ENCODE peak calls at places on chromosome 21, in seven cellular contexts. One of them, this sample, is unnamed.

GRCh38 chr21:45149021-45149420 is 74.6 kb downstream of the ADARB1 start:
- DNase-seq in epithelial cell of esophagus: no peak
- DNase-seq in central memory CD8-positive, alpha-beta T cell: no peak
- DNase-seq in activated T-cell treated with anti-CD3 and anti-CD28 coated beads for 1 hour: no peak
- DNase-seq in coronary artery: no peak
- DNase-seq in HFF-Myc: no peak
- DNase-seq in CD8-positive, alpha-beta T cell: no peak
- DNase-seq in this sample: no peak

GRCh38 chr21:45030637-45031218 is 43.7 kb upstream of the ADARB1 start:
- DNase-seq in epithelial cell of esophagus: no peak
- DNase-seq in central memory CD8-positive, alpha-beta T cell: no peak
- DNase-seq in activated T-cell treated with anti-CD3 and anti-CD28 coated beads for 1 hour: no peak
- DNase-seq in coronary artery: peak
- DNase-seq in HFF-Myc: no peak
- DNase-seq in CD8-positive, alpha-beta T cell: no peak
- DNase-seq in this sample: no peak

GRCh38 chr21:14545906-14546480 is at the start of gene SAMSN1:
- DNase-seq in epithelial cell of esophagus: no peak
- DNase-seq in central memory CD8-positive, alpha-beta T cell: peak
- DNase-seq in activated T-cell treated with anti-CD3 and anti-CD28 coated beads for 1 hour: peak
- DNase-seq in coronary artery: no peak
- DNase-seq in HFF-Myc: no peak
- DNase-seq in CD8-positive, alpha-beta T cell: peak
- DNase-seq in this sample: peak

GRCh38 chr21:44753357-44753756 is 42.0 kb upstream of the TSPEAR start:
- DNase-seq in epithelial cell of esophagus: no peak
- DNase-seq in central memory CD8-positive, alpha-beta T cell: no peak
- DNase-seq in activated T-cell treated with anti-CD3 and anti-CD28 coated beads for 1 hour: no peak
- DNase-seq in coronary artery: no peak
- DNase-seq in HFF-Myc: no peak
- DNase-seq in CD8-positive, alpha-beta T cell: no peak
- DNase-seq in this sample: no peak

GRCh38 chr21:45747802-45748445 is 104.4 kb downstream of the PCBP3 start:
- DNase-seq in epithelial cell of esophagus: peak
- DNase-seq in central memory CD8-positive, alpha-beta T cell: no peak
- DNase-seq in activated T-cell treated with anti-CD3 and anti-CD28 coated beads for 1 hour: no peak
- DNase-seq in coronary artery: peak
- DNase-seq in HFF-Myc: no peak
- DNase-seq in CD8-positive, alpha-beta T cell: no peak
- DNase-seq in this sample: no peak

GRCh38 chr21:42261832-42262200 is 42.9 kb downstream of the ABCG1 start:
- DNase-seq in epithelial cell of esophagus: no peak
- DNase-seq in central memory CD8-positive, alpha-beta T cell: no peak
- DNase-seq in activated T-cell treated with anti-CD3 and anti-CD28 coated beads for 1 hour: no peak
- DNase-seq in coronary artery: no peak
- DNase-seq in HFF-Myc: no peak
- DNase-seq in CD8-positive, alpha-beta T cell: no peak
- DNase-seq in this sample: no peak

GRCh38 chr21:25506887-25507286 is 100.4 kb downstream of the MRPL39 start:
- DNase-seq in epithelial cell of esophagus: peak
- DNase-seq in central memory CD8-positive, alpha-beta T cell: no peak
- DNase-seq in activated T-cell treated with anti-CD3 and anti-CD28 coated beads for 1 hour: no peak
- DNase-seq in coronary artery: no peak
- DNase-seq in HFF-Myc: peak
- DNase-seq in CD8-positive, alpha-beta T cell: no peak
- DNase-seq in this sample: no peak

GRCh38 chr21:27681841-27682240 is 715.0 kb upstream of the ADAMTS5 start:
- DNase-seq in epithelial cell of esophagus: peak
- DNase-seq in central memory CD8-positive, alpha-beta T cell: no peak
- DNase-seq in activated T-cell treated with anti-CD3 and anti-CD28 coated beads for 1 hour: no peak
- DNase-seq in coronary artery: no peak
- DNase-seq in HFF-Myc: no peak
- DNase-seq in CD8-positive, alpha-beta T cell: no peak
- DNase-seq in this sample: no peak

GRCh38 chr21:41836166-41837015 is 42.8 kb downstream of the PRDM15 start:
- DNase-seq in epithelial cell of esophagus: no peak
- DNase-seq in central memory CD8-positive, alpha-beta T cell: no peak
- DNase-seq in activated T-cell treated with anti-CD3 and anti-CD28 coated beads for 1 hour: no peak
- DNase-seq in coronary artery: no peak
- DNase-seq in HFF-Myc: no peak
- DNase-seq in CD8-positive, alpha-beta T cell: no peak
- DNase-seq in this sample: no peak

GRCh38 chr21:29149771-29150425 is 19.5 kb downstream of the MAP3K7CL start:
- DNase-seq in epithelial cell of esophagus: peak
- DNase-seq in central memory CD8-positive, alpha-beta T cell: no peak
- DNase-seq in activated T-cell treated with anti-CD3 and anti-CD28 coated beads for 1 hour: no peak
- DNase-seq in coronary artery: no peak
- DNase-seq in HFF-Myc: no peak
- DNase-seq in CD8-positive, alpha-beta T cell: no peak
- DNase-seq in this sample: no peak

GRCh38 chr21:42515708-42516502 is 2.3 kb downstream of the SLC37A1 start:
- DNase-seq in epithelial cell of esophagus: peak
- DNase-seq in central memory CD8-positive, alpha-beta T cell: no peak
- DNase-seq in activated T-cell treated with anti-CD3 and anti-CD28 coated beads for 1 hour: no peak
- DNase-seq in coronary artery: peak
- DNase-seq in HFF-Myc: no peak
- DNase-seq in CD8-positive, alpha-beta T cell: no peak
- DNase-seq in this sample: no peak

GRCh38 chr21:38244885-38245869 is 11.6 kb upstream of the KCNJ15 start:
- DNase-seq in epithelial cell of esophagus: peak
- DNase-seq in central memory CD8-positive, alpha-beta T cell: peak
- DNase-seq in activated T-cell treated with anti-CD3 and anti-CD28 coated beads for 1 hour: peak
- DNase-seq in coronary artery: no peak
- DNase-seq in HFF-Myc: peak
- DNase-seq in CD8-positive, alpha-beta T cell: no peak
- DNase-seq in this sample: peak

GRCh38 chr21:33022828-33023573 is 2.7 kb upstream of the OLIG2 start:
- DNase-seq in epithelial cell of esophagus: no peak
- DNase-seq in central memory CD8-positive, alpha-beta T cell: no peak
- DNase-seq in activated T-cell treated with anti-CD3 and anti-CD28 coated beads for 1 hour: no peak
- DNase-seq in coronary artery: peak
- DNase-seq in HFF-Myc: no peak
- DNase-seq in CD8-positive, alpha-beta T cell: no peak
- DNase-seq in this sample: no peak

GRCh38 chr21:27246741-27247140 is 279.9 kb upstream of the ADAMTS5 start:
- DNase-seq in epithelial cell of esophagus: peak
- DNase-seq in central memory CD8-positive, alpha-beta T cell: no peak
- DNase-seq in activated T-cell treated with anti-CD3 and anti-CD28 coated beads for 1 hour: no peak
- DNase-seq in coronary artery: no peak
- DNase-seq in HFF-Myc: no peak
- DNase-seq in CD8-positive, alpha-beta T cell: no peak
- DNase-seq in this sample: no peak

GRCh38 chr21:41228006-41228370 is 60.0 kb downstream of the BACE2 start:
- DNase-seq in epithelial cell of esophagus: no peak
- DNase-seq in central memory CD8-positive, alpha-beta T cell: no peak
- DNase-seq in activated T-cell treated with anti-CD3 and anti-CD28 coated beads for 1 hour: no peak
- DNase-seq in coronary artery: no peak
- DNase-seq in HFF-Myc: no peak
- DNase-seq in CD8-positive, alpha-beta T cell: no peak
- DNase-seq in this sample: no peak

GRCh38 chr21:45309069-45309521 is 21.4 kb upstream of the POFUT2 start:
- DNase-seq in epithelial cell of esophagus: peak
- DNase-seq in central memory CD8-positive, alpha-beta T cell: no peak
- DNase-seq in activated T-cell treated with anti-CD3 and anti-CD28 coated beads for 1 hour: peak
- DNase-seq in coronary artery: no peak
- DNase-seq in HFF-Myc: no peak
- DNase-seq in CD8-positive, alpha-beta T cell: no peak
- DNase-seq in this sample: peak

GRCh38 chr21:26982767-26983166 is 15.9 kb upstream of the ADAMTS5 start:
- DNase-seq in epithelial cell of esophagus: peak
- DNase-seq in central memory CD8-positive, alpha-beta T cell: no peak
- DNase-seq in activated T-cell treated with anti-CD3 and anti-CD28 coated beads for 1 hour: no peak
- DNase-seq in coronary artery: no peak
- DNase-seq in HFF-Myc: no peak
- DNase-seq in CD8-positive, alpha-beta T cell: no peak
- DNase-seq in this sample: no peak

GRCh38 chr21:45747233-45747766 is 103.8 kb downstream of the PCBP3 start:
- DNase-seq in epithelial cell of esophagus: no peak
- DNase-seq in central memory CD8-positive, alpha-beta T cell: no peak
- DNase-seq in activated T-cell treated with anti-CD3 and anti-CD28 coated beads for 1 hour: no peak
- DNase-seq in coronary artery: peak
- DNase-seq in HFF-Myc: no peak
- DNase-seq in CD8-positive, alpha-beta T cell: no peak
- DNase-seq in this sample: no peak

GRCh38 chr21:38140192-38140905 is 116.4 kb upstream of the KCNJ15 start:
- DNase-seq in epithelial cell of esophagus: peak
- DNase-seq in central memory CD8-positive, alpha-beta T cell: no peak
- DNase-seq in activated T-cell treated with anti-CD3 and anti-CD28 coated beads for 1 hour: no peak
- DNase-seq in coronary artery: no peak
- DNase-seq in HFF-Myc: no peak
- DNase-seq in CD8-positive, alpha-beta T cell: no peak
- DNase-seq in this sample: no peak

GRCh38 chr21:27062441-27062840 is 95.6 kb upstream of the ADAMTS5 start:
- DNase-seq in epithelial cell of esophagus: no peak
- DNase-seq in central memory CD8-positive, alpha-beta T cell: no peak
- DNase-seq in activated T-cell treated with anti-CD3 and anti-CD28 coated beads for 1 hour: no peak
- DNase-seq in coronary artery: no peak
- DNase-seq in HFF-Myc: no peak
- DNase-seq in CD8-positive, alpha-beta T cell: no peak
- DNase-seq in this sample: no peak

GRCh38 chr21:29196021-29196663 is 65.7 kb downstream of the MAP3K7CL start:
- DNase-seq in epithelial cell of esophagus: peak
- DNase-seq in central memory CD8-positive, alpha-beta T cell: no peak
- DNase-seq in activated T-cell treated with anti-CD3 and anti-CD28 coated beads for 1 hour: peak
- DNase-seq in coronary artery: no peak
- DNase-seq in HFF-Myc: no peak
- DNase-seq in CD8-positive, alpha-beta T cell: no peak
- DNase-seq in this sample: peak

GRCh38 chr21:34166468-34166867 is 93.1 kb downstream of the MRPS6 start:
- DNase-seq in epithelial cell of esophagus: no peak
- DNase-seq in central memory CD8-positive, alpha-beta T cell: no peak
- DNase-seq in activated T-cell treated with anti-CD3 and anti-CD28 coated beads for 1 hour: no peak
- DNase-seq in coronary artery: no peak
- DNase-seq in HFF-Myc: no peak
- DNase-seq in CD8-positive, alpha-beta T cell: no peak
- DNase-seq in this sample: no peak

GRCh38 chr21:45040739-45041138 is 33.6 kb upstream of the ADARB1 start:
- DNase-seq in epithelial cell of esophagus: no peak
- DNase-seq in central memory CD8-positive, alpha-beta T cell: no peak
- DNase-seq in activated T-cell treated with anti-CD3 and anti-CD28 coated beads for 1 hour: no peak
- DNase-seq in coronary artery: no peak
- DNase-seq in HFF-Myc: no peak
- DNase-seq in CD8-positive, alpha-beta T cell: no peak
- DNase-seq in this sample: no peak

GRCh38 chr21:40433575-40433974 is 413.4 kb downstream of the DSCAM start:
- DNase-seq in epithelial cell of esophagus: peak
- DNase-seq in central memory CD8-positive, alpha-beta T cell: no peak
- DNase-seq in activated T-cell treated with anti-CD3 and anti-CD28 coated beads for 1 hour: no peak
- DNase-seq in coronary artery: no peak
- DNase-seq in HFF-Myc: no peak
- DNase-seq in CD8-positive, alpha-beta T cell: no peak
- DNase-seq in this sample: no peak

GRCh38 chr21:40141621-40142020 is 274.4 kb downstream of the PCP4 start:
- DNase-seq in epithelial cell of esophagus: no peak
- DNase-seq in central memory CD8-positive, alpha-beta T cell: no peak
- DNase-seq in activated T-cell treated with anti-CD3 and anti-CD28 coated beads for 1 hour: no peak
- DNase-seq in coronary artery: no peak
- DNase-seq in HFF-Myc: no peak
- DNase-seq in CD8-positive, alpha-beta T cell: no peak
- DNase-seq in this sample: no peak

GRCh38 chr21:46222436-46223116 is 6.0 kb downstream of the LSS start:
- DNase-seq in epithelial cell of esophagus: no peak
- DNase-seq in central memory CD8-positive, alpha-beta T cell: no peak
- DNase-seq in activated T-cell treated with anti-CD3 and anti-CD28 coated beads for 1 hour: no peak
- DNase-seq in coronary artery: no peak
- DNase-seq in HFF-Myc: no peak
- DNase-seq in CD8-positive, alpha-beta T cell: no peak
- DNase-seq in this sample: no peak

GRCh38 chr21:34688145-34688544 is 19.4 kb downstream of the CLIC6 start:
- DNase-seq in epithelial cell of esophagus: peak
- DNase-seq in central memory CD8-positive, alpha-beta T cell: no peak
- DNase-seq in activated T-cell treated with anti-CD3 and anti-CD28 coated beads for 1 hour: no peak
- DNase-seq in coronary artery: no peak
- DNase-seq in HFF-Myc: no peak
- DNase-seq in CD8-positive, alpha-beta T cell: no peak
- DNase-seq in this sample: no peak